ENCODE peak calls at places on chromosomes 6 and 20, in six cellular contexts. One of them, this sample, is unnamed.

GRCh38 chr6:117149324-117149723 is 116.0 kb upstream of the VGLL2 start:
- DNase-seq in IMR-90: no peak
- DNase-seq in H9: no peak
- DNase-seq in H1: no peak
- DNase-seq in mesendoderm: no peak
- DNase-seq in mesenchymal stem cell: no peak
- DNase-seq in this sample: no peak

GRCh38 chr6:36855750-36856149 is 16.5 kb upstream of the CPNE5 start:
- DNase-seq in IMR-90: no peak
- DNase-seq in H1: no peak
- DNase-seq in mesendoderm: no peak
- DNase-seq in mesenchymal stem cell: no peak
- DNase-seq in H9: peak; percentile 12
- DNase-seq in this sample: no peak

GRCh38 chr20:18986146-18986830 is 172.7 kb downstream of the SCP2D1 start:
- DNase-seq in H9: no peak
- DNase-seq in H1: no peak
- DNase-seq in mesenchymal stem cell: no peak
- DNase-seq in mesendoderm: no peak
- DNase-seq in IMR-90: no peak
- DNase-seq in this sample: no peak

GRCh38 chr6:159919011-159919511 is 28.3 kb downstream of the MAS1 start:
- DNase-seq in IMR-90: peak; percentile 77
- DNase-seq in mesenchymal stem cell: no peak
- DNase-seq in H1: no peak
- DNase-seq in H9: no peak
- DNase-seq in mesendoderm: no peak
- DNase-seq in this sample: no peak

GRCh38 chr20:50292324-50293243 is 102.0 kb downstream of the CEBPB start:
- DNase-seq in mesenchymal stem cell: peak; percentile 98
- DNase-seq in H1: no peak
- DNase-seq in H9: peak; percentile 58
- DNase-seq in IMR-90: peak; percentile 99
- DNase-seq in mesendoderm: peak; percentile 86
- DNase-seq in this sample: no peak

GRCh38 chr20:62149532-62150235 is 6.1 kb downstream of the SS18L1 start:
- DNase-seq in H9: peak; percentile 62
- DNase-seq in H1: no peak
- DNase-seq in IMR-90: peak; percentile 18
- DNase-seq in mesendoderm: peak; percentile 91
- DNase-seq in mesenchymal stem cell: no peak
- DNase-seq in this sample: no peak

GRCh38 chr6:143513410-143513809 is 1.9 kb upstream of the FUCA2 start:
- DNase-seq in mesendoderm: peak; percentile 74
- DNase-seq in H9: peak; percentile 79
- DNase-seq in mesenchymal stem cell: no peak
- DNase-seq in H1: peak; percentile 87
- DNase-seq in IMR-90: no peak
- DNase-seq in this sample: no peak

GRCh38 chr20:50193851-50194830 is 3.5 kb downstream of the CEBPB start:
- DNase-seq in IMR-90: peak; percentile 57
- DNase-seq in H9: no peak
- DNase-seq in H1: no peak
- DNase-seq in mesenchymal stem cell: peak; percentile 55
- DNase-seq in mesendoderm: peak; percentile 38
- DNase-seq in this sample: no peak

GRCh38 chr20:44394520-44395182 is 39.2 kb downstream of the HNF4A start:
- DNase-seq in mesendoderm: no peak
- DNase-seq in H9: no peak
- DNase-seq in mesenchymal stem cell: no peak
- DNase-seq in IMR-90: no peak
- DNase-seq in H1: no peak
- DNase-seq in this sample: no peak

GRCh38 chr20:8424986-8425385 is 292.9 kb downstream of the PLCB1 start:
- DNase-seq in H9: no peak
- DNase-seq in mesenchymal stem cell: no peak
- DNase-seq in mesendoderm: no peak
- DNase-seq in IMR-90: no peak
- DNase-seq in H1: no peak
- DNase-seq in this sample: no peak

GRCh38 chr20:50449789-50450492 is 60.2 kb upstream of the PTPN1 start:
- DNase-seq in mesendoderm: no peak
- DNase-seq in mesenchymal stem cell: no peak
- DNase-seq in H9: no peak
- DNase-seq in IMR-90: no peak
- DNase-seq in H1: no peak
- DNase-seq in this sample: no peak

GRCh38 chr6:46637933-46638332 is 14.7 kb downstream of the CYP39A1 start:
- DNase-seq in mesendoderm: no peak
- DNase-seq in H1: no peak
- DNase-seq in IMR-90: no peak
- DNase-seq in H9: no peak
- DNase-seq in mesenchymal stem cell: no peak
- DNase-seq in this sample: no peak

GRCh38 chr6:79570129-79570801 is 33.0 kb upstream of the LCA5 start:
- DNase-seq in H1: no peak
- DNase-seq in mesenchymal stem cell: no peak
- DNase-seq in mesendoderm: peak; percentile 97
- DNase-seq in H9: peak; percentile 79
- DNase-seq in IMR-90: peak; percentile 72
- DNase-seq in this sample: no peak

GRCh38 chr6:35486005-35486925 is 10.6 kb downstream of the TEAD3 start:
- DNase-seq in mesenchymal stem cell: peak; percentile 60
- DNase-seq in IMR-90: no peak
- DNase-seq in H9: peak; percentile 92
- DNase-seq in mesendoderm: peak; percentile 93
- DNase-seq in H1: peak; percentile 95
- DNase-seq in this sample: no peak

GRCh38 chr6:157822221-157823000 is 635 bp upstream of the SNX9 start:
- DNase-seq in mesendoderm: no peak
- DNase-seq in IMR-90: no peak
- DNase-seq in H1: peak; percentile 71
- DNase-seq in mesenchymal stem cell: peak; percentile 39
- DNase-seq in H9: peak; percentile 42
- DNase-seq in this sample: no peak

GRCh38 chr20:14687317-14687716 is 349.9 kb upstream of the FLRT3 start:
- DNase-seq in IMR-90: no peak
- DNase-seq in H1: no peak
- DNase-seq in mesenchymal stem cell: no peak
- DNase-seq in mesendoderm: no peak
- DNase-seq in H9: no peak
- DNase-seq in this sample: no peak

GRCh38 chr6:160912411-160912810 is 79.2 kb upstream of the MAP3K4 start:
- DNase-seq in IMR-90: no peak
- DNase-seq in H9: no peak
- DNase-seq in H1: no peak
- DNase-seq in mesenchymal stem cell: no peak
- DNase-seq in mesendoderm: no peak
- DNase-seq in this sample: no peak

GRCh38 chr6:128112494-128112893 is 211.6 kb upstream of the THEMIS start:
- DNase-seq in H1: no peak
- DNase-seq in mesendoderm: no peak
- DNase-seq in IMR-90: peak; percentile 10
- DNase-seq in mesenchymal stem cell: peak; percentile 59
- DNase-seq in H9: no peak
- DNase-seq in this sample: no peak

GRCh38 chr6:160327981-160328380 is 20.2 kb upstream of the SLC22A3 start:
- DNase-seq in mesendoderm: no peak
- DNase-seq in H9: no peak
- DNase-seq in IMR-90: no peak
- DNase-seq in H1: no peak
- DNase-seq in mesenchymal stem cell: no peak
- DNase-seq in this sample: no peak

GRCh38 chr20:54067606-54068174 is 2.7 kb downstream of the BCAS1 start:
- DNase-seq in H9: peak; percentile 43
- DNase-seq in H1: no peak
- DNase-seq in mesenchymal stem cell: no peak
- DNase-seq in mesendoderm: peak; percentile 87
- DNase-seq in IMR-90: no peak
- DNase-seq in this sample: no peak

GRCh38 chr20:11205769-11206362 is 532.1 kb upstream of the JAG1 start:
- DNase-seq in H9: no peak
- DNase-seq in IMR-90: no peak
- DNase-seq in mesendoderm: no peak
- DNase-seq in H1: no peak
- DNase-seq in mesenchymal stem cell: no peak
- DNase-seq in this sample: no peak
- H2BK5ac ChIP-seq in H9: no peak overlapping the region
- H2BK5ac ChIP-seq in IMR-90: no peak overlapping the region
- H2BK5ac ChIP-seq in mesendoderm: no peak overlapping the region
- H2BK5ac ChIP-seq in H1: no peak overlapping the region
- H2BK5ac ChIP-seq in mesenchymal stem cell: no peak overlapping the region
- H2BK5ac ChIP-seq in this sample: no peak overlapping the region

GRCh38 chr20:40688129-40689099 is 622 bp downstream of the MAFB start:
- DNase-seq in H1: peak; percentile 60
- DNase-seq in mesenchymal stem cell: peak; percentile 41
- DNase-seq in H9: peak; percentile 39
- DNase-seq in IMR-90: peak; percentile 1
- DNase-seq in mesendoderm: no peak
- DNase-seq in this sample: no peak
- H2BK120ac ChIP-seq in H1: no peak overlapping the region
- H2BK120ac ChIP-seq in mesenchymal stem cell: peak overlapping the region; percentile 12
- H2BK120ac ChIP-seq in H9: no peak overlapping the region
- H2BK120ac ChIP-seq in IMR-90: no peak overlapping the region
- H2BK120ac ChIP-seq in mesendoderm: no peak overlapping the region
- H2BK120ac ChIP-seq in this sample: no peak overlapping the region

GRCh38 chr20:26315054-26315453 is 618.4 kb upstream of the ZNF337 start:
- DNase-seq in H9: no peak
- DNase-seq in mesendoderm: no peak
- DNase-seq in mesenchymal stem cell: no peak
- DNase-seq in IMR-90: no peak
- DNase-seq in H1: no peak
- DNase-seq in this sample: no peak
- H2BK15ac ChIP-seq in H9: no peak overlapping the region
- H2BK15ac ChIP-seq in mesendoderm: no peak overlapping the region
- H2BK15ac ChIP-seq in mesenchymal stem cell: no peak overlapping the region
- H2BK15ac ChIP-seq in IMR-90: no peak overlapping the region
- H2BK15ac ChIP-seq in H1: no peak overlapping the region
- H2BK15ac ChIP-seq in this sample: no peak overlapping the region

GRCh38 chr6:29861521-29862255 is 34.1 kb downstream of the HLA-G start:
- DNase-seq in IMR-90: no peak
- DNase-seq in H1: no peak
- DNase-seq in mesendoderm: no peak
- DNase-seq in mesenchymal stem cell: no peak
- DNase-seq in H9: no peak
- DNase-seq in this sample: no peak

GRCh38 chr6:29853245-29853644 is 25.6 kb downstream of the HLA-G start:
- DNase-seq in IMR-90: no peak
- DNase-seq in mesenchymal stem cell: no peak
- DNase-seq in mesendoderm: no peak
- DNase-seq in H9: no peak
- DNase-seq in H1: no peak
- DNase-seq in this sample: no peak

GRCh38 chr6:29858006-29858405 is 30.4 kb downstream of the HLA-G start:
- DNase-seq in mesenchymal stem cell: no peak
- DNase-seq in H9: no peak
- DNase-seq in mesendoderm: no peak
- DNase-seq in H1: no peak
- DNase-seq in IMR-90: no peak
- DNase-seq in this sample: no peak
- H2BK5ac ChIP-seq in mesenchymal stem cell: no peak overlapping the region
- H2BK5ac ChIP-seq in H9: no peak overlapping the region
- H2BK5ac ChIP-seq in mesendoderm: no peak overlapping the region
- H2BK5ac ChIP-seq in H1: no peak overlapping the region
- H2BK5ac ChIP-seq in IMR-90: no peak overlapping the region
- H2BK5ac ChIP-seq in this sample: no peak overlapping the region